ENCODE peak calls at places on chromosomes 6 and 20, in ten cellular contexts. One of them, this sample, is unnamed.

GRCh38 chr6:137805622-137806021 is 61.4 kb upstream of the TNFAIP3 start:
- DNase-seq in putamen: no peak
- DNase-seq in anterior cingulate cortex: no peak
- DNase-seq in aorta: no peak
- DNase-seq in neural progenitor cell: no peak
- DNase-seq in colonic mucosa: no peak
- DNase-seq in H9: no peak
- DNase-seq in CD8-positive, alpha-beta T cell: no peak
- DNase-seq in activated naive CD4-positive, alpha-beta T cell: no peak
- DNase-seq in testis: peak
- DNase-seq in this sample: no peak

GRCh38 chr6:137819740-137820139 is 47.3 kb upstream of the TNFAIP3 start:
- DNase-seq in putamen: no peak
- DNase-seq in anterior cingulate cortex: no peak
- DNase-seq in aorta: no peak
- DNase-seq in neural progenitor cell: no peak
- DNase-seq in colonic mucosa: no peak
- DNase-seq in H9: no peak
- DNase-seq in CD8-positive, alpha-beta T cell: no peak
- DNase-seq in activated naive CD4-positive, alpha-beta T cell: no peak
- DNase-seq in testis: no peak
- DNase-seq in this sample: no peak

GRCh38 chr6:149815788-149816187 is 48.4 kb downstream of the LRP11 start:
- DNase-seq in putamen: no peak
- DNase-seq in anterior cingulate cortex: no peak
- DNase-seq in aorta: no peak
- DNase-seq in neural progenitor cell: no peak
- DNase-seq in colonic mucosa: no peak
- DNase-seq in H9: no peak
- DNase-seq in CD8-positive, alpha-beta T cell: no peak
- DNase-seq in activated naive CD4-positive, alpha-beta T cell: no peak
- DNase-seq in testis: no peak
- DNase-seq in this sample: no peak

GRCh38 chr6:108118791-108119211 is 44.3 kb upstream of the OSTM1 start:
- DNase-seq in putamen: no peak
- DNase-seq in anterior cingulate cortex: no peak
- DNase-seq in aorta: no peak
- DNase-seq in neural progenitor cell: peak
- DNase-seq in colonic mucosa: no peak
- DNase-seq in H9: peak
- DNase-seq in CD8-positive, alpha-beta T cell: no peak
- DNase-seq in activated naive CD4-positive, alpha-beta T cell: no peak
- DNase-seq in testis: no peak
- DNase-seq in this sample: no peak

GRCh38 chr6:408599-409102 is 17.1 kb downstream of the IRF4 start:
- DNase-seq in putamen: no peak
- DNase-seq in anterior cingulate cortex: no peak
- DNase-seq in aorta: peak
- DNase-seq in neural progenitor cell: peak
- DNase-seq in colonic mucosa: no peak
- DNase-seq in H9: peak
- DNase-seq in CD8-positive, alpha-beta T cell: no peak
- DNase-seq in activated naive CD4-positive, alpha-beta T cell: no peak
- DNase-seq in testis: no peak
- DNase-seq in this sample: no peak

GRCh38 chr6:150169609-150170008 is 26.8 kb downstream of the PPP1R14C start:
- DNase-seq in putamen: no peak
- DNase-seq in anterior cingulate cortex: no peak
- DNase-seq in aorta: no peak
- DNase-seq in neural progenitor cell: no peak
- DNase-seq in colonic mucosa: no peak
- DNase-seq in H9: no peak
- DNase-seq in CD8-positive, alpha-beta T cell: no peak
- DNase-seq in activated naive CD4-positive, alpha-beta T cell: no peak
- DNase-seq in testis: no peak
- DNase-seq in this sample: no peak

GRCh38 chr20:45911486-45912343 is at the start of gene PLTP:
- DNase-seq in putamen: peak
- DNase-seq in anterior cingulate cortex: peak
- DNase-seq in aorta: peak
- DNase-seq in neural progenitor cell: peak
- DNase-seq in colonic mucosa: peak
- DNase-seq in H9: peak
- DNase-seq in CD8-positive, alpha-beta T cell: peak
- DNase-seq in activated naive CD4-positive, alpha-beta T cell: peak
- DNase-seq in testis: peak
- DNase-seq in this sample: no peak

GRCh38 chr6:119671105-119671504 is 321.5 kb upstream of the MAN1A1 start:
- DNase-seq in putamen: no peak
- DNase-seq in anterior cingulate cortex: no peak
- DNase-seq in aorta: no peak
- DNase-seq in neural progenitor cell: peak
- DNase-seq in colonic mucosa: no peak
- DNase-seq in H9: peak
- DNase-seq in CD8-positive, alpha-beta T cell: no peak
- DNase-seq in activated naive CD4-positive, alpha-beta T cell: no peak
- DNase-seq in testis: no peak
- DNase-seq in this sample: no peak

GRCh38 chr20:46545077-46545826 is 5.2 kb downstream of the OCSTAMP start:
- DNase-seq in putamen: no peak
- DNase-seq in anterior cingulate cortex: peak
- DNase-seq in aorta: no peak
- DNase-seq in neural progenitor cell: no peak
- DNase-seq in colonic mucosa: no peak
- DNase-seq in H9: no peak
- DNase-seq in CD8-positive, alpha-beta T cell: no peak
- DNase-seq in activated naive CD4-positive, alpha-beta T cell: no peak
- DNase-seq in testis: no peak
- DNase-seq in this sample: no peak

GRCh38 chr20:36370991-36371390 is 64.9 kb downstream of the DLGAP4 start:
- DNase-seq in putamen: no peak
- DNase-seq in anterior cingulate cortex: no peak
- DNase-seq in aorta: no peak
- DNase-seq in neural progenitor cell: no peak
- DNase-seq in colonic mucosa: no peak
- DNase-seq in H9: no peak
- DNase-seq in CD8-positive, alpha-beta T cell: no peak
- DNase-seq in activated naive CD4-positive, alpha-beta T cell: no peak
- DNase-seq in testis: no peak
- DNase-seq in this sample: no peak

GRCh38 chr20:57698191-57698866 is 11.5 kb downstream of the PMEPA1 start:
- DNase-seq in putamen: no peak
- DNase-seq in anterior cingulate cortex: no peak
- DNase-seq in aorta: no peak
- DNase-seq in neural progenitor cell: no peak
- DNase-seq in colonic mucosa: peak
- DNase-seq in H9: no peak
- DNase-seq in CD8-positive, alpha-beta T cell: no peak
- DNase-seq in activated naive CD4-positive, alpha-beta T cell: peak
- DNase-seq in testis: no peak
- DNase-seq in this sample: peak

GRCh38 chr6:32183030-32183429 is 1.0 kb downstream of the AGER start:
- DNase-seq in putamen: no peak
- DNase-seq in anterior cingulate cortex: no peak
- DNase-seq in aorta: no peak
- DNase-seq in neural progenitor cell: no peak
- DNase-seq in colonic mucosa: no peak
- DNase-seq in H9: no peak
- DNase-seq in CD8-positive, alpha-beta T cell: no peak
- DNase-seq in activated naive CD4-positive, alpha-beta T cell: no peak
- DNase-seq in testis: no peak
- DNase-seq in this sample: no peak

GRCh38 chr6:69827491-69827890 is 30.7 kb upstream of the LMBRD1 start:
- DNase-seq in putamen: no peak
- DNase-seq in anterior cingulate cortex: no peak
- DNase-seq in aorta: no peak
- DNase-seq in neural progenitor cell: no peak
- DNase-seq in colonic mucosa: no peak
- DNase-seq in H9: no peak
- DNase-seq in CD8-positive, alpha-beta T cell: no peak
- DNase-seq in activated naive CD4-positive, alpha-beta T cell: no peak
- DNase-seq in testis: no peak
- DNase-seq in this sample: no peak

GRCh38 chr20:13821876-13822275 is 37.0 kb downstream of the NDUFAF5 start:
- DNase-seq in putamen: no peak
- DNase-seq in anterior cingulate cortex: no peak
- DNase-seq in aorta: no peak
- DNase-seq in neural progenitor cell: no peak
- DNase-seq in colonic mucosa: no peak
- DNase-seq in H9: no peak
- DNase-seq in CD8-positive, alpha-beta T cell: no peak
- DNase-seq in activated naive CD4-positive, alpha-beta T cell: no peak
- DNase-seq in testis: no peak
- DNase-seq in this sample: no peak

GRCh38 chr20:49381558-49382493 is 100.6 kb downstream of the KCNB1 start:
- DNase-seq in putamen: peak
- DNase-seq in anterior cingulate cortex: peak
- DNase-seq in aorta: peak
- DNase-seq in neural progenitor cell: no peak
- DNase-seq in colonic mucosa: peak
- DNase-seq in H9: no peak
- DNase-seq in CD8-positive, alpha-beta T cell: no peak
- DNase-seq in activated naive CD4-positive, alpha-beta T cell: no peak
- DNase-seq in testis: peak
- DNase-seq in this sample: peak

GRCh38 chr6:1311400-1312192 is at the start of gene FOXQ1:
- DNase-seq in putamen: no peak
- DNase-seq in anterior cingulate cortex: no peak
- DNase-seq in aorta: no peak
- DNase-seq in neural progenitor cell: peak
- DNase-seq in colonic mucosa: peak
- DNase-seq in H9: peak
- DNase-seq in CD8-positive, alpha-beta T cell: no peak
- DNase-seq in activated naive CD4-positive, alpha-beta T cell: no peak
- DNase-seq in testis: peak
- DNase-seq in this sample: peak

GRCh38 chr6:30322527-30323501 is 3.9 kb upstream of the TRIM39 start:
- DNase-seq in putamen: no peak
- DNase-seq in anterior cingulate cortex: no peak
- DNase-seq in aorta: no peak
- DNase-seq in neural progenitor cell: peak
- DNase-seq in colonic mucosa: no peak
- DNase-seq in H9: no peak
- DNase-seq in CD8-positive, alpha-beta T cell: no peak
- DNase-seq in activated naive CD4-positive, alpha-beta T cell: no peak
- DNase-seq in testis: no peak
- DNase-seq in this sample: no peak

GRCh38 chr6:42726485-42727083 is 4.2 kb upstream of the PRPH2 start:
- DNase-seq in putamen: peak
- DNase-seq in anterior cingulate cortex: peak
- DNase-seq in aorta: peak
- DNase-seq in neural progenitor cell: peak
- DNase-seq in colonic mucosa: peak
- DNase-seq in H9: peak
- DNase-seq in CD8-positive, alpha-beta T cell: peak
- DNase-seq in activated naive CD4-positive, alpha-beta T cell: peak
- DNase-seq in testis: peak
- DNase-seq in this sample: peak

GRCh38 chr6:146190581-146190980 is 161.7 kb downstream of the GRM1 start:
- DNase-seq in putamen: no peak
- DNase-seq in anterior cingulate cortex: no peak
- DNase-seq in aorta: no peak
- DNase-seq in neural progenitor cell: no peak
- DNase-seq in colonic mucosa: no peak
- DNase-seq in H9: no peak
- DNase-seq in CD8-positive, alpha-beta T cell: no peak
- DNase-seq in activated naive CD4-positive, alpha-beta T cell: no peak
- DNase-seq in testis: no peak
- DNase-seq in this sample: no peak

GRCh38 chr6:116426551-116426950 is 34.6 kb upstream of the CALHM6 start:
- DNase-seq in putamen: no peak
- DNase-seq in anterior cingulate cortex: no peak
- DNase-seq in aorta: no peak
- DNase-seq in neural progenitor cell: no peak
- DNase-seq in colonic mucosa: no peak
- DNase-seq in H9: no peak
- DNase-seq in CD8-positive, alpha-beta T cell: no peak
- DNase-seq in activated naive CD4-positive, alpha-beta T cell: no peak
- DNase-seq in testis: no peak
- DNase-seq in this sample: no peak

GRCh38 chr6:89313006-89313405 is 2.1 kb downstream of the GABRR2 start:
- DNase-seq in putamen: no peak
- DNase-seq in anterior cingulate cortex: no peak
- DNase-seq in aorta: no peak
- DNase-seq in neural progenitor cell: no peak
- DNase-seq in colonic mucosa: no peak
- DNase-seq in H9: no peak
- DNase-seq in CD8-positive, alpha-beta T cell: no peak
- DNase-seq in activated naive CD4-positive, alpha-beta T cell: no peak
- DNase-seq in testis: peak
- DNase-seq in this sample: no peak

This sample was measured in LoVo.